ENCODE peak calls at places on chromosomes 2 and 18, in nine cellular contexts. One of them, this sample, is unnamed.

GRCh38 chr2:145751634-145752033 is 1231.7 kb upstream of the ZEB2 start:
- DNase-seq in pons: peak; percentile 83
- DNase-seq in psoas muscle: no peak
- DNase-seq in cerebellar cortex: no peak
- DNase-seq in NT2/D1: peak; percentile 42
- DNase-seq in NCI-H1048: no peak
- DNase-seq in NCI-H1417 treated with DMSO at 0.1 percent for 48 hours: no peak
- DNase-seq in iris pigment epithelial cell: peak; percentile 74
- DNase-seq in fibroblast of gingiva: peak; percentile 39
- DNase-seq in this sample: peak; percentile 50

GRCh38 chr2:150679456-150680120 is 192.1 kb upstream of the RND3 start:
- DNase-seq in pons: no peak
- DNase-seq in fibroblast of gingiva: no peak
- DNase-seq in cerebellar cortex: no peak
- DNase-seq in NCI-H1048: no peak
- DNase-seq in NCI-H1417 treated with DMSO at 0.1 percent for 48 hours: no peak
- DNase-seq in psoas muscle: no peak
- DNase-seq in iris pigment epithelial cell: peak; percentile 81
- DNase-seq in NT2/D1: no peak
- DNase-seq in this sample: no peak

GRCh38 chr2:200300065-200300464 is 6.4 kb upstream of the SPATS2L start:
- DNase-seq in iris pigment epithelial cell: peak; percentile 12
- DNase-seq in NCI-H1048: no peak
- DNase-seq in cerebellar cortex: no peak
- DNase-seq in NT2/D1: no peak
- DNase-seq in psoas muscle: no peak
- DNase-seq in NCI-H1417 treated with DMSO at 0.1 percent for 48 hours: no peak
- DNase-seq in fibroblast of gingiva: no peak
- DNase-seq in pons: no peak
- DNase-seq in this sample: no peak

GRCh38 chr2:180876506-180876905 is 103.9 kb upstream of the UBE2E3 start:
- DNase-seq in NT2/D1: no peak
- DNase-seq in psoas muscle: no peak
- DNase-seq in NCI-H1417 treated with DMSO at 0.1 percent for 48 hours: no peak
- DNase-seq in cerebellar cortex: no peak
- DNase-seq in iris pigment epithelial cell: no peak
- DNase-seq in fibroblast of gingiva: no peak
- DNase-seq in pons: no peak
- DNase-seq in NCI-H1048: no peak
- DNase-seq in this sample: no peak

GRCh38 chr18:21742323-21742687 is 1.7 kb downstream of the MIB1 start:
- DNase-seq in psoas muscle: no peak
- DNase-seq in NT2/D1: no peak
- DNase-seq in iris pigment epithelial cell: peak; percentile 18
- DNase-seq in NCI-H1417 treated with DMSO at 0.1 percent for 48 hours: no peak
- DNase-seq in NCI-H1048: no peak
- DNase-seq in cerebellar cortex: no peak
- DNase-seq in pons: no peak
- DNase-seq in fibroblast of gingiva: no peak
- DNase-seq in this sample: no peak

GRCh38 chr2:191738667-191739066 is 60.7 kb downstream of the NABP1 start:
- DNase-seq in fibroblast of gingiva: no peak
- DNase-seq in NT2/D1: no peak
- DNase-seq in cerebellar cortex: no peak
- DNase-seq in psoas muscle: no peak
- DNase-seq in NCI-H1417 treated with DMSO at 0.1 percent for 48 hours: no peak
- DNase-seq in NCI-H1048: no peak
- DNase-seq in iris pigment epithelial cell: no peak
- DNase-seq in pons: no peak
- DNase-seq in this sample: no peak

GRCh38 chr2:69965756-69966447 is 4.5 kb upstream of the ASPRV1 start:
- DNase-seq in NT2/D1: no peak
- DNase-seq in iris pigment epithelial cell: no peak
- DNase-seq in NCI-H1048: no peak
- DNase-seq in pons: no peak
- DNase-seq in fibroblast of gingiva: no peak
- DNase-seq in cerebellar cortex: no peak
- DNase-seq in NCI-H1417 treated with DMSO at 0.1 percent for 48 hours: no peak
- DNase-seq in psoas muscle: no peak
- DNase-seq in this sample: no peak

GRCh38 chr2:207995887-207996286 is 29.4 kb downstream of the PLEKHM3 start:
- DNase-seq in fibroblast of gingiva: peak; percentile 37
- DNase-seq in NCI-H1417 treated with DMSO at 0.1 percent for 48 hours: no peak
- DNase-seq in pons: no peak
- DNase-seq in NT2/D1: no peak
- DNase-seq in NCI-H1048: no peak
- DNase-seq in iris pigment epithelial cell: peak; percentile 32
- DNase-seq in cerebellar cortex: no peak
- DNase-seq in psoas muscle: no peak
- DNase-seq in this sample: no peak

GRCh38 chr18:61963705-61964104 is 70.9 kb upstream of the RNF152 start:
- DNase-seq in fibroblast of gingiva: no peak
- DNase-seq in cerebellar cortex: no peak
- DNase-seq in NCI-H1417 treated with DMSO at 0.1 percent for 48 hours: no peak
- DNase-seq in pons: no peak
- DNase-seq in iris pigment epithelial cell: no peak
- DNase-seq in psoas muscle: no peak
- DNase-seq in NT2/D1: no peak
- DNase-seq in NCI-H1048: no peak
- DNase-seq in this sample: no peak

GRCh38 chr2:229409751-229410181 is 138.7 kb upstream of the PID1 start:
- DNase-seq in cerebellar cortex: no peak
- DNase-seq in NCI-H1417 treated with DMSO at 0.1 percent for 48 hours: no peak
- DNase-seq in fibroblast of gingiva: no peak
- DNase-seq in pons: no peak
- DNase-seq in iris pigment epithelial cell: peak; percentile 26
- DNase-seq in psoas muscle: no peak
- DNase-seq in NCI-H1048: no peak
- DNase-seq in NT2/D1: peak; percentile 16
- DNase-seq in this sample: no peak

GRCh38 chr2:173075781-173076556 is at the start of gene MAP3K20:
- DNase-seq in fibroblast of gingiva: peak; percentile 78
- DNase-seq in NCI-H1048: peak; percentile 15
- DNase-seq in psoas muscle: peak; percentile 82
- DNase-seq in NT2/D1: no peak
- DNase-seq in pons: peak; percentile 29
- DNase-seq in iris pigment epithelial cell: peak; percentile 80
- DNase-seq in NCI-H1417 treated with DMSO at 0.1 percent for 48 hours: no peak
- DNase-seq in cerebellar cortex: peak; percentile 20
- DNase-seq in this sample: no peak

GRCh38 chr18:32937007-32937540 is 164.3 kb upstream of the KLHL14 start:
- DNase-seq in NT2/D1: no peak
- DNase-seq in NCI-H1417 treated with DMSO at 0.1 percent for 48 hours: no peak
- DNase-seq in pons: no peak
- DNase-seq in NCI-H1048: no peak
- DNase-seq in iris pigment epithelial cell: no peak
- DNase-seq in psoas muscle: no peak
- DNase-seq in fibroblast of gingiva: no peak
- DNase-seq in cerebellar cortex: no peak
- DNase-seq in this sample: no peak

GRCh38 chr2:172461591-172462392 is 34.4 kb downstream of the ITGA6 start:
- DNase-seq in psoas muscle: peak; percentile 41
- DNase-seq in fibroblast of gingiva: peak; percentile 11
- DNase-seq in NCI-H1048: no peak
- DNase-seq in NCI-H1417 treated with DMSO at 0.1 percent for 48 hours: no peak
- DNase-seq in NT2/D1: no peak
- DNase-seq in cerebellar cortex: peak; percentile 27
- DNase-seq in pons: peak; percentile 46
- DNase-seq in iris pigment epithelial cell: no peak
- DNase-seq in this sample: no peak